ENCODE peak calls at places on chromosomes 1 and 21, in eight cellular contexts. N is aorta; H is prostate gland; X is K562; I is CD4-positive, alpha-beta memory T cell; Q is ovary; T is RWPE2; U is tibial artery. B is an unnamed sample. For H3K4me1, the result is how much of the 10 kb centered on the place peaks cover.

GRCh38 chr1:205596876-205597275 is 34.9 kb downstream of the ELK4 start:
- DNase-seq in T (no peak), Q (no peak), N (no peak), I (no peak), H (no peak), U (no peak), X (no peak), B (no peak)

GRCh38 chr1:9319208-9319788 is 26.6 kb downstream of the SPSB1 start:
- DNase-seq in X (no peak), H (no peak), Q (no peak), T (no peak), I (no peak), U (no peak), N (no peak), B (no peak)

GRCh38 chr1:54996869-54997710 is 1.6 kb upstream of the BSND start:
- DNase-seq in I (no peak), H (no peak), T (peak), Q (no peak), N (no peak), X (peak), U (no peak), B (no peak)

GRCh38 chr1:63321788-63322247 is 549 bp upstream of the FOXD3 start:
- DNase-seq in I (no peak), H (no peak), U (no peak), X (no peak), Q (no peak), T (no peak), N (no peak), B (no peak)

GRCh38 chr21:38800046-38800758 is 5.5 kb upstream of the ETS2 start:
- DNase-seq in I (no peak), X (no peak), N (no peak), T (no peak), Q (no peak), H (no peak), U (no peak), B (no peak)

GRCh38 chr1:176957603-176958002 is 206.9 kb downstream of the ASTN1 start:
- DNase-seq in X (no peak), N (no peak), U (no peak), Q (no peak), T (no peak), I (no peak), H (no peak), B (no peak)

GRCh38 chr1:206930210-206930798 is 8.6 kb upstream of the FCMR start:
- DNase-seq in N (no peak), X (no peak), U (no peak), I (no peak), T (no peak), H (no peak), Q (no peak), B (no peak)

GRCh38 chr1:228792601-228793000 is 57.3 kb downstream of the RHOU start:
- DNase-seq in U (no peak), N (no peak), I (no peak), H (no peak), Q (no peak), X (no peak), T (no peak), B (peak)

GRCh38 chr1:204439976-204440375 is 28.4 kb upstream of the PPP1R15B start:
- DNase-seq in H (no peak), N (no peak), U (no peak), I (no peak), Q (no peak), X (no peak), T (no peak), B (no peak)

GRCh38 chr1:217891966-217892365 is 260.8 kb downstream of the SPATA17 start:
- DNase-seq in U (no peak), X (no peak), I (no peak), H (no peak), N (no peak), T (no peak), Q (no peak), B (no peak)

GRCh38 chr1:71350805-71351204 is 270.0 kb upstream of the ZRANB2 start:
- DNase-seq in U (no peak), T (no peak), Q (no peak), I (no peak), N (no peak), X (no peak), H (no peak), B (no peak)

GRCh38 chr1:53948291-53948690 is 2.1 kb downstream of the LRRC42 start:
- DNase-seq in I (no peak), X (no peak), T (no peak), U (no peak), Q (no peak), N (no peak), H (no peak), B (no peak)

GRCh38 chr1:172855841-172856382 is 194.8 kb downstream of the TNFSF18 start:
- DNase-seq in U (no peak), H (no peak), T (no peak), Q (no peak), N (no peak), I (no peak), X (no peak), B (no peak)

GRCh38 chr21:33078907-33079582 is 9.1 kb downstream of the OLIG1 start:
- DNase-seq in Q (no peak), T (no peak), X (peak), I (no peak), H (peak), N (no peak), U (no peak), B (no peak)

GRCh38 chr1:92909321-92909720 is 51.9 kb downstream of the DIPK1A start:
- DNase-seq in Q (no peak), U (no peak), X (no peak), N (no peak), I (no peak), T (peak), H (no peak), B (no peak)

GRCh38 chr1:88802950-88803349 is 88.4 kb downstream of the GTF2B start:
- DNase-seq in X (no peak), U (no peak), I (no peak), Q (no peak), N (no peak), T (no peak), H (no peak), B (no peak)

GRCh38 chr1:37634554-37635308 is at the start of gene RSPO1:
- DNase-seq in N (no peak), I (no peak), T (no peak), X (no peak), H (no peak), Q (peak), U (no peak), B (no peak)

GRCh38 chr1:117544509-117545109 is 61.2 kb upstream of the TENT5C start:
- DNase-seq in N (no peak), X (no peak), I (no peak), T (no peak), H (no peak), Q (no peak), U (no peak), B (no peak)

GRCh38 chr1:197178998-197179397 is 32.5 kb upstream of the ASPM start:
- DNase-seq in Q (no peak), I (no peak), H (no peak), U (no peak), X (peak), N (no peak), T (no peak), B (no peak)

GRCh38 chr1:227793948-227794812 is 21.3 kb upstream of the PRSS38 start:
- DNase-seq in Q (peak), U (no peak), I (no peak), N (peak), X (peak), H (peak), T (no peak), B (peak)

DNA sequence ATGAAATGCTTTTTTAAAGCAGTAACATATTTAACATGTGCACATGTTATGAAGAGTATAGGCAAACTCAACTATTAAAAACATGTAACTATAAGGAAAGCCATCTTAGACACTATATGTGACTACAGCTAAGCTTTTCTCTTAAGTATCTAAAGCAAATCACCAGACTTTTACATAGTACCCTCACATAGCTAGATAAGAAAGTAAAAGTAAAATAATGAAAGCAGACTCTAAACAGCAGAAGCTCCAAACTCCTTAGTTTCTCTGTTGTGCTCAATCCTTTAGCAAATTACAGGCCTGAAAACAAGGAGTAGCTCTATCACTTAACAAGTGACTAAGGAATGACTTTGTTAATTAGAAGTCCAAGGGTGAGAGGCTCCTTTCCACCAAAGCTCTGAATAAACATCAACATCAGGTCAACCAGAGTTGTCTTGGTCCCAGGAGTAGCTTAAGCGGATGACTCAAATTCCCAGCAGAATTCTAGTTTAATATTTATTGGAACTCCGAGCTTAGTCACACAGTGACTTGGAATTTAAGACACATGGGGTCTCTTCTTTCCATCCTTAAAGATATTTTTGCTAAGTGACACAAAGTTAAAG is 6.0 kb downstream of the NRIP1 start:
- DNase-seq in T (no peak), H (no peak), Q (no peak), X (peak), I (no peak), U (no peak), N (no peak), B (no peak)
- H3K4me1 ChIP-seq in T (half or more), H (under half), Q (under half), X (under half), I (half or more), U (under half), N (under half), B (under half)

DNA sequence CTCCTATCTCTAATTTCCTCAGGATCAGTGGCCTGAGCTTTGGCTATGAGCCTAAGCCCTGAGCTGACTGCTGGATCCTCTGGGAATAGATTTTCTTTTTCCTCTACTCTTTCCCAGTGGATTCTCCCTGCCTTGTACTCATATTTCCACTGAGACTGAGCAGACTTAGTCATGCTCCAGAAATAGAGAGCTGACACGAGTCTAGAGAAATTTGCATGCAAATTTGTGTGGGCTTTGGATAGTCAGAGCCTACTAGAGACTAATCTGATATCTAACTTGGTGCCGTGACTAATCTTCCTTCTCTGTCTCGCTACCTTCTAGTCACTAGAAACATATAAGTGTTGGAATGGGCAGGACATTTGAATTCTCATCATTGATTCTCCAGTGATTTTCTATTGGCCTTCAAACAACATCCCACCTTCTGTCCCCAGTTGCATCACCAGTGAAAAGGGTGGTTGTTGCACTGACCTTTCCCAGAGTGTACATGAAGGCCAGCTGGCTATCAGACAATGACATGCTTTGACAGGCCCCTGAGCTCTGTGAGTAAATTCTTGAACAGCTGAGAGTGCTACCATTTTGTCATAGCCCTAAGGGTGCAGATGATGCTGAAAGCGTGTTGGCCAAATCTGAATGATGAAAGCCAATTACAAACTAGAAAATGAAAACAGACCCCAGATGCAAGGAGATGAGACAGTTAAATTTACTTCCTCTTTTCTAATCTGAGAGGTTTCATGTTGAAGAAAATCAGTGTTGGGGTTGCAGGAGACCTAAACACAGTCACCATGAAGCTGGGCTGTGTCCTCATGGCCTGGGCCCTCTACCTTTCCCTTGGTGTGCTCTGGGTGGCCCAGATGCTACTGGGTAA is at the start of gene FCRLA:
- DNase-seq in X (no peak), Q (no peak), H (no peak), N (no peak), U (no peak), T (no peak), I (no peak), B (no peak)
- H3K4me1 ChIP-seq in X (under half), Q (under half), H (under half), N (under half), U (under half), T (under half), I (under half), B (under half)

DNA sequence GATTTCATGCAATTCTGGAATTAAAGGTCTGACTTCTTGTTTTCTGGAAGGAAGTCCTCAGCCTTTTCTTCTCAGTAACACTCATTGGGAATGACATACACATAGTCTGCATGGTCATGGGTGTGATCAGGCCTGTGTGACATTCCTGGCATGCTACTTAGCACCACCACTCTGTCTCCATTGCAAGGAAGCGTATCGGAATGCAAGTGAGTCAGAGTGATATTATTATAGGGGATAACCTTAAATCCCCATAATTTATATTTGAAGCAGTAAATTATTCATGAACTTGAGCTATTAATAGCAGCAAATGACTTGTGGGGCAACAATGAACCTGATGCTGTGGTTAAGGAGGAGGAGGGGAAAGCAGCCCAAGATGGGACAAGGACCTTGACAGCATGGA is 4.3 kb downstream of the MAB21L3 start:
- DNase-seq in U (no peak), X (no peak), N (no peak), Q (no peak), T (no peak), I (no peak), H (no peak), B (peak)
- H3K4me1 ChIP-seq in U (under half), X (under half), N (under half), Q (under half), T (under half), I (under half), H (under half), B (half or more)

GRCh38 chr1:185317886-185318310 is 855 bp upstream of the IVNS1ABP start:
- DNase-seq in X (peak), T (peak), I (peak), H (peak), Q (no peak), U (peak), N (peak), B (peak)

GRCh38 chr1:185317034-185317885 is at the start of gene IVNS1ABP:
- DNase-seq in H (peak), T (peak), N (peak), Q (peak), X (peak), U (peak), I (peak), B (peak)

GRCh38 chr1:185315364-185316108 is 1.5 kb downstream of the IVNS1ABP start:
- DNase-seq in X (no peak), N (no peak), H (no peak), I (no peak), T (no peak), U (no peak), Q (no peak), B (no peak)

GRCh38 chr1:185314416-185314815 is 2.6 kb downstream of the IVNS1ABP start:
- DNase-seq in Q (no peak), U (no peak), I (no peak), N (no peak), T (no peak), H (no peak), X (no peak), B (no peak)

GRCh38 chr1:185316163-185317033 is 645 bp downstream of the IVNS1ABP start:
- DNase-seq in X (peak), I (peak), U (peak), H (peak), N (peak), Q (peak), T (peak), B (peak)
- H3K4me1 ChIP-seq in X (under half), I (half or more), U (under half), H (under half), N (under half), Q (under half), T (under half), B (under half)

DNA sequence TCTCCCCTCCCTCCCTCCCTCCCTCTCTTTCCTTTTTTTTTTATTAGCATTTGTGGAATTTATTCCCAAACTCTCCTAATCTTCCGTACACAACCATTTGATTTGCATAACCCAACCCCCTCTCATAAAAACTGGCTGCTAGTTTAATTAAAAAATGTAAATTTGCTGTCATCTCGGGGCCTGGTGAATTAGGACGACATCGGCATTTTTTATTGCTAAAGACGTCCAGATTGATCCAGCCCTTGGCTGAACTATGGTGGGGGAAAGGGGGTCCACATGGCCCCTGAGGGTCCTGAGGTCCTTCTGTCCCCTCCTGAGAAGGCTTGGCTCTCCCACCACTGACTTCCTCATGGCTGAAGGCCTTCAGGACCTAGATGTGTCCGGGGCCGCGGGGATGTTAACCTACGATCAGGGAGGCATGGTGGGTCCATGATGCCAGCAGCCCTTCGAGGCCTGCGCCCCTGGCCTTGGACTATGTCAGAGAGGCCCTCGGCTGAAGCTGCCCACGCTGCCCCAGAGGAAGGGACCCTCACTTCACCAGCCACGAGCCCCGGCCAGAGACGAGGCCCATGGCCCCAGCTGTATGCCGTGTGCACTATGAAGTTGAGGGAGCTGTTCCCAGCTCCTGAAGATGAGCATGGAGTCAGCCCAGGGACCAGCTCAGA is 105.2 kb downstream of the CASZ1 start:
- DNase-seq in H (no peak), X (no peak), U (no peak), I (no peak), Q (no peak), T (no peak), N (no peak), B (no peak)
- H3K4me1 ChIP-seq in H (half or more), X (under half), U (half or more), I (under half), Q (under half), T (under half), N (under half), B (under half)

DNA sequence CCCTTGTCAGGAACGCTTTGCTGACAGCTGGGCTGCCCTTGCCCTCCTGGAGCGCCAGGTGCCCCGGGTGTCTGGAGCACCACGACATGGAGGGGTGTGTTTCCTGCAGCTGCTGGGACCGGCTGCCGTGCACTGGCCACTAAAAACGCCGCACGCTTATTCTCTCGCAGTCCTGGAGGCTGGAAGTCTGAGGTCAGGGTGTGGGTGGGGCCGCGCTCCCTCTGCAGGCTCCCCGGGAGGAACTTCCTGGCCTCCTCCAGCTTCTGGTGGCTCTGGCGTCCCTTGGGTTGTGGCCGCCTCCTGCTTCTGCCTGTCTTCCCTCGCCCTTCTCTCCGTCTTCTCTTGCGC is 28.0 kb upstream of the PLCH2 start:
- DNase-seq in I (no peak), Q (no peak), X (peak), N (no peak), H (no peak), T (no peak), U (no peak), B (no peak)
- H3K4me1 ChIP-seq in I (under half), Q (under half), X (under half), N (under half), H (under half), T (under half), U (under half), B (under half)

GRCh38 chr21:34834852-34835501 is 166.2 kb downstream of the CLIC6 start:
- DNase-seq in Q (peak), T (no peak), N (no peak), U (no peak), X (no peak), H (no peak), I (no peak), B (peak)

GRCh38 chr21:34836103-34836932 is 167.5 kb downstream of the CLIC6 start:
- DNase-seq in T (peak), U (peak), I (no peak), Q (peak), N (peak), X (no peak), H (no peak), B (peak)

GRCh38 chr21:34834307-34834706 is 165.5 kb downstream of the CLIC6 start:
- DNase-seq in U (no peak), H (no peak), N (no peak), Q (no peak), T (no peak), X (no peak), I (no peak), B (peak)

GRCh38 chr21:34835526-34835925 is 166.7 kb downstream of the CLIC6 start:
- DNase-seq in H (no peak), U (peak), X (no peak), N (no peak), T (no peak), I (no peak), Q (no peak), B (no peak)

GRCh38 chr21:34833465-34833864 is 164.7 kb downstream of the CLIC6 start:
- DNase-seq in H (no peak), X (no peak), N (no peak), T (no peak), I (no peak), Q (no peak), U (no peak), B (no peak)
- H3K4me1 ChIP-seq in H (under half), X (under half), N (under half), T (under half), I (under half), Q (under half), U (under half), B (under half)

DNA sequence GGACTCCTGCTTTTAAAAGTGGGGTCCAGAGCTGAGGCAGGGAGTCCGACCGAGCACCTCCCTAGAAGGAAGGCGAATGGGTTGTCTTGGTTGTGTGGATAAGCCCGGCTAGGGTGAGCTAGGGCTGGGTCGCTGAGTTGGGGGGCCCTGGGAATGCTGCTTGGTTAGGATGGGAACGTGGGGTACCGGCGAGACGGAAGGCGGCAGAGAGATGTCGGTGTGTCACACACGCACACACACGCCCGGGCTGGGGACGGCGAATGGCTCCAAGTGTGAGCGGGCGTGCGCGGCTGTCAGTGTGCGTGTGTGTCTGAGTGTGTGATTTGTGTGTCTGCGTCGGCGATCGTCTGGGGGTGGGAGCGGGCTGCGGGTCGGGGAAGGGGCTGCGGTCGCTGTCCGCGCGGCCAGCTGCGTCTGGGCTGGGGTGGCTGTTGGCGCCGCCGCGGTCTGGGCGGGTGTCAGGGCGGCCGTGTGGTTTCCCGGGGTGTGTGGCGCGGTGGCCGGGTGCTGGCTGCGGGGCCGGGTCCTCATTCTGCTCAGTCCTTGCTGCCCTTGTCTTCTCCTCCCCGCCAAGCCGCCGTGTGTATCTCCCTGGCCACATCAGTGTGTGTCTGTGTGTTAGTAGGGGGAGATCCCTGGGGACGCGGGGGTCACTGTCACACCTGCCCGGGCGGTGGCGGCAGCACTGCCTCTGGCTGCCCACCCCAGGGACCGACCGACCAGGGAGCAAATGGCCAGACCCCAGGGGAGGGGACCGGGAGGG is 1.0 kb downstream of the EFNA3 start:
- DNase-seq in I (no peak), T (no peak), Q (peak), N (no peak), U (no peak), X (peak), H (no peak), B (no peak)
- H3K4me1 ChIP-seq in I (half or more), T (under half), Q (under half), N (under half), U (under half), X (under half), H (under half), B (under half)

B was measured in thyroid gland.